ENCODE peak calls at places on chromosomes 11 and 22, in six cellular contexts. G, X, A, E, H and R are unnamed samples.

GRCh38 chr22:31550871-31551370 is 54.6 kb downstream of the SFI1 start:
- DNase-seq in E (no peak), H (no peak), X (no peak), A (no peak), G (no peak), R (no peak)

GRCh38 chr22:38411016-38411415 is 44.0 kb downstream of the KCNJ4 start:
- DNase-seq in X (no peak), A (no peak), E (no peak), G (no peak), H (no peak), R (no peak)

GRCh38 chr11:10747733-10748132 is 3.3 kb upstream of the CTR9 start:
- DNase-seq in G (no peak), A (no peak), E (no peak), X (no peak), H (no peak), R (peak)

GRCh38 chr22:39332441-39333064 is 13.1 kb upstream of the RPL3 start:
- DNase-seq in A (peak), H (no peak), G (no peak), E (no peak), X (no peak), R (no peak)

GRCh38 chr11:119107538-119108150 is 500 bp downstream of the C2CD2L start:
- DNase-seq in E (no peak), X (no peak), A (peak), H (no peak), G (no peak), R (peak)

GRCh38 chr22:29312218-29313125 is 3.0 kb downstream of the RASL10A start:
- DNase-seq in H (no peak), E (no peak), X (no peak), G (no peak), A (no peak), R (no peak)

GRCh38 chr22:35995345-35995744 is 33.3 kb downstream of the RBFOX2 start:
- DNase-seq in E (no peak), G (no peak), A (peak), X (no peak), H (no peak), R (no peak)

GRCh38 chr11:12455938-12456337 is 78.6 kb downstream of the PARVA start:
- DNase-seq in A (peak), E (peak), X (peak), H (no peak), G (no peak), R (no peak)

GRCh38 chr11:18669211-18669593 is 29.4 kb upstream of the TMEM86A start:
- DNase-seq in A (peak), E (peak), H (no peak), X (no peak), G (peak), R (peak)

GRCh38 chr22:42769574-42770447 is 49.1 kb upstream of the A4GALT start:
- DNase-seq in E (peak), G (no peak), H (no peak), A (peak), X (peak), R (peak)

GRCh38 chr11:2725367-2726300 is 25.8 kb upstream of the KCNQ1OT1 start:
- DNase-seq in G (no peak), A (peak), H (no peak), E (peak), X (peak), R (no peak)

GRCh38 chr11:123351375-123351774 is 78.7 kb upstream of the GRAMD1B start:
- DNase-seq in E (no peak), G (no peak), A (no peak), H (no peak), X (no peak), R (no peak)

GRCh38 chr22:38249803-38250641 is 22.8 kb downstream of the TMEM184B start:
- DNase-seq in E (no peak), A (no peak), G (no peak), H (no peak), X (no peak), R (no peak)

GRCh38 chr11:134399293-134399654 is 12.8 kb downstream of the B3GAT1 start:
- DNase-seq in G (no peak), H (no peak), X (no peak), A (no peak), E (no peak), R (no peak)

GRCh38 chr22:21856868-21857267 is 10.6 kb downstream of the MAPK1 start:
- DNase-seq in G (no peak), A (no peak), H (no peak), X (no peak), E (no peak), R (no peak)

GRCh38 chr22:32854351-32854804 is 52.9 kb downstream of the TIMP3 start:
- DNase-seq in A (peak), G (no peak), X (peak), E (peak), H (no peak), R (no peak)

GRCh38 chr11:109884501-109884900 is 208.7 kb upstream of the ZC3H12C start:
- DNase-seq in H (no peak), E (no peak), G (no peak), X (no peak), A (no peak), R (no peak)

GRCh38 chr11:104609297-104609696 is 289.0 kb downstream of the CASP12 start:
- DNase-seq in H (peak), A (peak), X (peak), E (peak), G (peak), R (peak)

DNA sequence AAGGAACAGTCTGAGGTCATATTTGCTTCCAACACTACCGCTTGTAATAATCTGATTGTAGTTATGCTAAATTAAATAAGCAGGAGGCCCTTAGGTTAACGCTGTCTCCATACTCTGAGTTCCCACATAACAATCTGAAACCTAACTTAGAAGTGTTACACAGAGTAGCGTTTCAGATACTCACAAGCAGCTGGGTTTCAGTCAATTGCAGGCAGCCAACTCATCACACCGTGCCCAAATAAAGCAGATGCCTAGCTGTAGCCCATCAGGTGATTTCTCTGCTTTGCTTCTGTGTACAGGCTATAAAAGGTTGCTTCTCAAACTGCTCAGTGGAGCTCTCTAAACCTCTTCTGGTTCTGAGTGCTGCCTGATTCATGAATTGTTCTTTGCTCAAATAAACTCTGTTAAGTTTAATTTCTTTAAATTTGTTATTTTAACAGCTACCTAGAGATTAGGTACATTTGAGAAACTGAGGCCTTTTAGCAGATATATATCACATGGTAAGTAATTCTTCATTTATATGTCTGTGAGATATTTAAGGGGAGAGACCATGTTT is 638.9 kb upstream of the CCDC90B start:
- DNase-seq in H (no peak), X (no peak), G (no peak), A (no peak), E (no peak), R (no peak)
- TF ChIP-seq EZH2 in H (no peak), X (no peak), G (no peak), A (no peak), E (no peak), R (no peak)

DNA sequence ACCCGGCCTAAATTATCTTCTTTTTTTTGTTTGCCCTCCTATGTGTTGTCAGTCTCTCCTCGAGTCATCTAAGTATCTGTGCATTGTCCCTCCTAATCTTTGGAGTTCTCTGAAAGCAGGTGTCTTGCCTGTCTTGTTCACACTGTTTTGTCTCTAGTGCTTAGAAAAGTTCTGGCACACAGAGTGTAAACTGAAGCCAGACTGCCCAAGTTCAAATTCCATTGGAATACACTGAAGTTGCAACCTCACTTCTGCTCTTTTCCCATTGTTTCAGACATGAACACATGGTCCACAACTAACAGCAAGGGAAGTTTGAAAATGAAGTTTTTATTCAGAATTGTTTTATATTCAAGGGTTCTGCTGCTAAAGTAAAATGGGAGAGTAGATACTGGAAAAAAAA is 38.7 kb downstream of the PAX6 start:
- DNase-seq in G (no peak), H (no peak), E (peak), X (peak), A (no peak), R (no peak)
- H3K4me2 ChIP-seq in G (no peak), H (no peak), E (no peak), X (no peak), A (no peak), R (no peak)

GRCh38 chr11:117950320-117950719 is 21.1 kb upstream of the TMPRSS13 start:
- DNase-seq in A (peak), X (no peak), H (peak), E (no peak), G (no peak), R (no peak)
- TF ChIP-seq EZH2 in A (no peak), X (no peak), H (no peak), E (no peak), G (no peak), R (no peak)

GRCh38 chr22:50188356-50188755 is 2.6 kb downstream of the TRABD start:
- DNase-seq in H (no peak), G (no peak), X (no peak), E (no peak), A (no peak), R (no peak)
- H3K4me2 ChIP-seq in H (peak), G (no peak), X (no peak), E (no peak), A (no peak), R (no peak)

DNA sequence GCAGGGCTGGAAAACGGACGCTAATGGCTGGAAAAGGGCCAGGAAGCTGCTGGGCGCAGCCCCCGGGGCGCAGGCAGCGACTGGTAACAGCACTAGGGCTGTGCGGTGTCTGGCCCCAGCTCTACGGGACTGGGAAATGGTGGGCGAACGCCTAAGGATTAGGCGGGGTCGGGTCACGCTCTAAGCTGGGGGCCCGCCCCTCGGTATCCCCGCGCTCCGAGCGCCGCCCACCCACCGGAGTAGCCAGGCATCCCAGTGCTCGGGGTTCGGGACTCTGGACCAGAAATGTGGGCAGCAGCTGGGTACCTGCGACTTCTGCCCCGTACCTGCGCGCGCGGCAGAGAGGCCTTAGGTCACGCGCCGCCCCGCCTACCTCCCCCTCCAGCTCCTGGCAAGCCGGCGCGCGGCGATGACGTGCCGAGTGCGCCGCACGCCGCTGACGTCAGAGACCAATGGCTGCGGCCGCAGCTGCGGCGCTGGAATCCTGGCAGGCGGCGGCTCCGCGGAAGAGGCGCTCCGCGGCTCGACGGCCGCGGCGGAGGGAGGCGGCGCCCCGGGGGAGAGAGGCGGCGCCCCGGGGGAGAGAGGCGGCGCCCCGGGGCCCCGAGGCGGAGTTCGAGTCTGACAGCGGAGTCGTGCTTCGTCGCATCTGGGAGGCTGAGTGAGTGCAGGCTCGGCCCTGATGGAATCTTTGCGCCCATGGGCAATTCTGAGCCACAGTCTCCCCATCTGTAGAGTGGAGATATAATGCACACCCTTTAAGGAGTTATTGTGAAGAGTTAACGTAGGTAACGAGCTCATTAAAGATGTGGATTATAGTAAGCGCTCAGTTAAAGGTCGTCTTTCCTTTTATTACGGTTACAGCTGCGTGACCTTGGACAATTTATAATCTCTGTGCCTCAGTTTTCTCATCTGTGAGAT is at the start of the genes HPS4 and SRRD:
- DNase-seq in X (peak), G (peak), E (peak), H (peak), A (peak), R (peak)
- TF ChIP-seq EZH2 in X (no peak), G (no peak), E (no peak), H (no peak), A (no peak), R (no peak)

GRCh38 chr11:69819109-69819490 is at the start of gene FGF3:
- DNase-seq in H (no peak), A (no peak), E (no peak), G (no peak), X (no peak), R (no peak)
- H3K4me2 ChIP-seq in H (no peak), A (no peak), E (no peak), G (peak), X (no peak), R (peak)

GRCh38 chr22:20234314-20234682 is 33.8 kb downstream of the RTN4R start:
- DNase-seq in A (no peak), X (no peak), G (no peak), H (no peak), E (no peak), R (no peak)
- TF ChIP-seq EZH2 in A (no peak), X (no peak), G (no peak), H (no peak), E (no peak), R (no peak)

GRCh38 chr22:46162771-46163170 is 12.4 kb downstream of the PPARA start:
- DNase-seq in A (no peak), H (no peak), X (no peak), G (no peak), E (no peak), R (no peak)
- H3K4me2 ChIP-seq in A (no peak), H (no peak), X (no peak), G (no peak), E (no peak), R (no peak)

DNA sequence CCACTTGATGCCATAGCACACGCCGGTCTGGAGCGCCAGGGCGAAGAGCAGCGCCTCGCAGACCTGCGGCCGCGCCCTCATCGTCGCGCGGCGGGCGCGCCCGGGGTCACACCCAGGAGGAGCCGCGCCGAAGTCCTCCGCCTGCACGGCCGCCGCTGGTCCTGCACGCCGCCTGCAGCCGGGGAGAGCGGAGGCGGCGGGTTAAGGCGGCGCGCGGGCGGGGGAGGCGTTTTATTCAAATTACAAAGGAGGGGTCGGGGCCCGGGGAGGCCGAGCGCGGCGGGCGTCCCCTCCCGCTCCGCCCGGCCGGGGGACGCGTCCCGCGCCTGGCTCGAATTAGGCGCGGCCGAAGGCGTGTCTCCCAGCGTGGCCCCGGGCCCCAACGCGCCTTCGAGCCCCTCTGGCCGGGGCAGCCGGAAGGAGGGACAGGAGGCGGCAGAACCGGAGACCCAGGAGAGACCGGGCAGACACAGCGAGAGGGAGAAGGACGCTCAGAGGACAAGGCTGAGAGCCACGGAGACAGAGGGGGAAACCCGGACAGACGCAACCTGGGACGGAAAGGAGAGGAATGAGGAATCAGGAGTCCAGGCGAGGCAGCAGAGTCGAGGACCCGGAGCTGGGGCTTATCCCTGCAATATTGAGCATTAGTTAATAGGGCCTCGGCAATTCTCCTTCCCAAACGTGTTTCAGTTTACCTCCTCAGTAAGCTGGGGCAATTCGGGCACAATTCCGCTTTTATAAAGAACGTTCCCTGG is at the start of gene WNT11:
- DNase-seq in G (peak), A (peak), H (peak), X (no peak), E (peak), R (peak)
- TF ChIP-seq EZH2 in G (peak), A (peak), H (no peak), X (peak), E (peak), R (no peak)